ENCODE peak calls at places on chromosomes 13 and 19, in six cellular contexts. X, Z, V, E, S and F are unnamed samples.

GRCh38 chr19:7988307-7988706 is 17.1 kb downstream of the ELAVL1 start:
- DNase-seq in X (no peak), Z (no peak), V (no peak), E (no peak), S (no peak), F (no peak)

GRCh38 chr19:19600793-19601346 is 17.6 kb downstream of the PBX4 start:
- DNase-seq in X (no peak), Z (no peak), V (no peak), E (no peak), S (no peak), F (no peak)

GRCh38 chr19:47776568-47776967 is 1.9 kb upstream of the SELENOW start:
- DNase-seq in X (no peak), Z (no peak), V (no peak), E (no peak), S (no peak), F (no peak)

GRCh38 chr13:26993780-26994179 is 177.8 kb downstream of the USP12 start:
- DNase-seq in X (no peak), Z (no peak), V (no peak), E (no peak), S (no peak), F (no peak)

GRCh38 chr13:28401303-28402056 is 93.4 kb downstream of the FLT1 start:
- DNase-seq in X (no peak), Z (no peak), V (peak; percentile 82), E (no peak), S (no peak), F (no peak)

GRCh38 chr13:98581971-98582702 is 5.2 kb upstream of the STK24 start:
- DNase-seq in X (no peak), Z (no peak), V (peak; percentile 72), E (no peak), S (peak; percentile 60), F (no peak)

GRCh38 chr19:10431943-10432735 is 11.8 kb downstream of the PDE4A start:
- DNase-seq in X (peak; percentile 69), Z (peak; percentile 45), V (no peak), E (peak; percentile 77), S (peak; percentile 62), F (no peak)

GRCh38 chr19:38358071-38358470 is 16.3 kb upstream of the PSMD8 start:
- DNase-seq in X (no peak), Z (no peak), V (no peak), E (no peak), S (no peak), F (no peak)

GRCh38 chr13:91097269-91097668 is 250.2 kb upstream of the MIR17HG start:
- DNase-seq in X (no peak), Z (no peak), V (no peak), E (no peak), S (no peak), F (no peak)

GRCh38 chr13:37046062-37046461 is 13.4 kb downstream of the SUPT20H start:
- DNase-seq in X (no peak), Z (no peak), V (no peak), E (no peak), S (no peak), F (no peak)

GRCh38 chr13:37047846-37048245 is 11.6 kb downstream of the SUPT20H start:
- DNase-seq in X (no peak), Z (no peak), V (no peak), E (no peak), S (no peak), F (no peak)

GRCh38 chr13:37047032-37047431 is 12.5 kb downstream of the SUPT20H start:
- DNase-seq in X (no peak), Z (no peak), V (no peak), E (no peak), S (no peak), F (no peak)

GRCh38 chr13:37049810-37050209 is 9.7 kb downstream of the SUPT20H start:
- DNase-seq in X (no peak), Z (no peak), V (no peak), E (no peak), S (no peak), F (no peak)
- TF ChIP-seq CTCF in X (no peak), Z (peak; percentile 53), V (peak; percentile 22), E (no peak), S (no peak), F (peak; percentile 48)

GRCh38 chr19:46608581-46609345 is 7.6 kb downstream of the CALM3 start:
- DNase-seq in X (no peak), Z (no peak), V (no peak), E (no peak), S (no peak), F (no peak)

GRCh38 chr19:46610413-46610775 is 9.3 kb downstream of the CALM3 start:
- DNase-seq in X (no peak), Z (no peak), V (no peak), E (no peak), S (no peak), F (no peak)

GRCh38 chr19:46611791-46612190 is 10.7 kb downstream of the CALM3 start:
- DNase-seq in X (no peak), Z (no peak), V (no peak), E (no peak), S (no peak), F (no peak)

GRCh38 chr19:46609511-46610412 is 8.6 kb downstream of the CALM3 start:
- DNase-seq in X (no peak), Z (no peak), V (no peak), E (no peak), S (no peak), F (no peak)

GRCh38 chr19:46610851-46611770 is 10.0 kb downstream of the CALM3 start:
- DNase-seq in X (no peak), Z (no peak), V (peak; percentile 51), E (no peak), S (no peak), F (no peak)
- TF ChIP-seq CTCF in X (no peak), Z (no peak), V (no peak), E (no peak), S (no peak), F (no peak)

DNA sequence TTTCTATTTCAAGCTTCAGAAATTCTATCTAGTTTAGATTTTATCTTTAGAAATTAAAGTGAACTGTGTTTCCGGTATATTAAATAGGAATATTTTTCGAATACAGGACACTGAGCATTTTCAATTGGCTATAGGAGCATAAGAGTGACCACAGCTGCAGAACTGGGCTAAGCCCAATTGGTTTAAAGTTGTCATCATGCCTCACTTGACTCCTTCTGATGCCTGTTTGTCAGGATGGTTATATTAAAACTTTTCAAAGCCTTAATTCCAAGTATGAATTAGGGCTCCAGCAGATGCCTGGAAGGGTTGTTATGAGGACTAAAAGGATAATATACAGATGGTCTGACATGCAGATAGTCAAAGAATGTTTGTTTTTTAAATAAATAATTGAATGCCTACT is 100.0 kb downstream of the LMO7 start:
- DNase-seq in X (no peak), Z (no peak), V (no peak), E (no peak), S (no peak), F (no peak)
- TF ChIP-seq CTCF in X (no peak), Z (no peak), V (no peak), E (no peak), S (no peak), F (no peak)

GRCh38 chr19:1471514-1472107 is 7.4 kb downstream of the C19orf25 start:
- DNase-seq in X (peak; percentile 26), Z (no peak), V (no peak), E (no peak), S (no peak), F (no peak)
- TF ChIP-seq CTCF in X (no peak), Z (peak; percentile 20), V (peak; percentile 1), E (no peak), S (no peak), F (peak; percentile 34)